ENCODE peak calls at places on chromosomes 2 and 18, in six cellular contexts. One of them, this sample, is unnamed.

GRCh38 chr2:17540813-17541513 is 467 bp downstream of the VSNL1 start:
- DNase-seq in SK-N-SH: peak; percentile 11
- DNase-seq in HepG2: no peak
- DNase-seq in PC-3: no peak
- DNase-seq in K562: no peak
- DNase-seq in hepatocyte: no peak
- DNase-seq in this sample: no peak

GRCh38 chr18:12057419-12058039 is 36.1 kb upstream of the ANKRD62 start:
- DNase-seq in SK-N-SH: no peak
- DNase-seq in HepG2: no peak
- DNase-seq in PC-3: no peak
- DNase-seq in K562: no peak
- DNase-seq in hepatocyte: no peak
- DNase-seq in this sample: no peak

GRCh38 chr2:128498589-128498988 is 179.9 kb upstream of the HS6ST1 start:
- DNase-seq in SK-N-SH: no peak
- DNase-seq in HepG2: no peak
- DNase-seq in PC-3: no peak
- DNase-seq in K562: no peak
- DNase-seq in hepatocyte: no peak
- DNase-seq in this sample: no peak

GRCh38 chr2:216665240-216665639 is 30.1 kb downstream of the IGFBP5 start:
- DNase-seq in SK-N-SH: peak; percentile 47
- DNase-seq in HepG2: no peak
- DNase-seq in PC-3: peak; percentile 82
- DNase-seq in K562: no peak
- DNase-seq in hepatocyte: peak; percentile 66
- DNase-seq in this sample: peak; percentile 82

GRCh38 chr18:78915446-78916008 is 64.1 kb upstream of the SALL3 start:
- DNase-seq in SK-N-SH: no peak
- DNase-seq in HepG2: no peak
- DNase-seq in PC-3: no peak
- DNase-seq in K562: no peak
- DNase-seq in hepatocyte: no peak
- DNase-seq in this sample: no peak

GRCh38 chr18:79791141-79791972 is 6.4 kb upstream of the KCNG2 start:
- DNase-seq in SK-N-SH: no peak
- DNase-seq in HepG2: peak; percentile 95
- DNase-seq in PC-3: peak; percentile 67
- DNase-seq in K562: no peak
- DNase-seq in hepatocyte: peak; percentile 72
- DNase-seq in this sample: peak; percentile 63

GRCh38 chr18:37144921-37145320 is 316.0 kb downstream of the KIAA1328 start:
- DNase-seq in SK-N-SH: no peak
- DNase-seq in HepG2: no peak
- DNase-seq in PC-3: no peak
- DNase-seq in K562: no peak
- DNase-seq in hepatocyte: no peak
- DNase-seq in this sample: no peak

GRCh38 chr2:27152796-27153464 is 4.1 kb downstream of the TCF23 start:
- DNase-seq in SK-N-SH: no peak
- DNase-seq in HepG2: no peak
- DNase-seq in PC-3: peak; percentile 11
- DNase-seq in K562: no peak
- DNase-seq in hepatocyte: no peak
- DNase-seq in this sample: peak; percentile 37

GRCh38 chr18:50647237-50647636 is 87.3 kb downstream of the MAPK4 start:
- DNase-seq in SK-N-SH: no peak
- DNase-seq in HepG2: no peak
- DNase-seq in PC-3: no peak
- DNase-seq in K562: no peak
- DNase-seq in hepatocyte: no peak
- DNase-seq in this sample: no peak

GRCh38 chr2:117760916-117761315 is 53.6 kb upstream of the DDX18 start:
- DNase-seq in SK-N-SH: no peak
- DNase-seq in HepG2: no peak
- DNase-seq in PC-3: no peak
- DNase-seq in K562: no peak
- DNase-seq in hepatocyte: no peak
- DNase-seq in this sample: no peak

GRCh38 chr18:23573948-23574431 is 12.3 kb downstream of the NPC1 start:
- DNase-seq in SK-N-SH: no peak
- DNase-seq in HepG2: no peak
- DNase-seq in PC-3: peak; percentile 81
- DNase-seq in K562: peak; percentile 23
- DNase-seq in hepatocyte: peak; percentile 55
- DNase-seq in this sample: peak; percentile 36

GRCh38 chr2:196431957-196432356 is 207.6 kb upstream of the CCDC150 start:
- DNase-seq in SK-N-SH: peak; percentile 29
- DNase-seq in HepG2: peak; percentile 29
- DNase-seq in PC-3: peak; percentile 56
- DNase-seq in K562: peak; percentile 17
- DNase-seq in hepatocyte: no peak
- DNase-seq in this sample: no peak

GRCh38 chr2:1577846-1578245 is 164.6 kb downstream of the TPO start:
- DNase-seq in SK-N-SH: no peak
- DNase-seq in HepG2: no peak
- DNase-seq in PC-3: no peak
- DNase-seq in K562: no peak
- DNase-seq in hepatocyte: no peak
- DNase-seq in this sample: no peak

GRCh38 chr2:84735383-84735782 is 145.5 kb downstream of the TRABD2A start:
- DNase-seq in SK-N-SH: no peak
- DNase-seq in HepG2: no peak
- DNase-seq in PC-3: no peak
- DNase-seq in K562: no peak
- DNase-seq in hepatocyte: no peak
- DNase-seq in this sample: no peak

GRCh38 chr18:10379511-10379910 is 74.9 kb upstream of the APCDD1 start:
- DNase-seq in SK-N-SH: no peak
- DNase-seq in HepG2: no peak
- DNase-seq in PC-3: peak; percentile 6
- DNase-seq in K562: no peak
- DNase-seq in hepatocyte: no peak
- DNase-seq in this sample: no peak

GRCh38 chr2:8441986-8442385 is 239.9 kb upstream of the ID2 start:
- DNase-seq in SK-N-SH: no peak
- DNase-seq in HepG2: no peak
- DNase-seq in PC-3: no peak
- DNase-seq in K562: no peak
- DNase-seq in hepatocyte: no peak
- DNase-seq in this sample: no peak

GRCh38 chr2:121790276-121790956 is 35.0 kb downstream of the TSN start:
- DNase-seq in SK-N-SH: no peak
- DNase-seq in HepG2: peak; percentile 61
- DNase-seq in PC-3: peak; percentile 93
- DNase-seq in K562: no peak
- DNase-seq in hepatocyte: peak; percentile 73
- DNase-seq in this sample: peak; percentile 77

GRCh38 chr2:223226264-223226663 is 174.3 kb downstream of the KCNE4 start:
- DNase-seq in SK-N-SH: no peak
- DNase-seq in HepG2: no peak
- DNase-seq in PC-3: no peak
- DNase-seq in K562: no peak
- DNase-seq in hepatocyte: no peak
- DNase-seq in this sample: no peak

GRCh38 chr2:105329561-105330495 is at the start of gene TGFBRAP1:
- DNase-seq in SK-N-SH: peak; percentile 93
- DNase-seq in HepG2: peak; percentile 35
- DNase-seq in PC-3: peak; percentile 56
- DNase-seq in K562: peak; percentile 79
- DNase-seq in hepatocyte: peak; percentile 87
- DNase-seq in this sample: no peak

GRCh38 chr2:69466728-69467127 is 29.5 kb upstream of the NFU1 start:
- DNase-seq in SK-N-SH: no peak
- DNase-seq in HepG2: no peak
- DNase-seq in PC-3: no peak
- DNase-seq in K562: no peak
- DNase-seq in hepatocyte: no peak
- DNase-seq in this sample: no peak

GRCh38 chr18:47586418-47586817 is 335.0 kb upstream of the SKOR2 start:
- DNase-seq in SK-N-SH: no peak
- DNase-seq in HepG2: no peak
- DNase-seq in PC-3: no peak
- DNase-seq in K562: no peak
- DNase-seq in hepatocyte: no peak
- DNase-seq in this sample: no peak

GRCh38 chr2:146602856-146603255 is 1242.0 kb upstream of the ACVR2A start:
- DNase-seq in SK-N-SH: no peak
- DNase-seq in HepG2: no peak
- DNase-seq in PC-3: no peak
- DNase-seq in K562: no peak
- DNase-seq in hepatocyte: no peak
- DNase-seq in this sample: no peak

GRCh38 chr2:183033951-183034350 is 4.3 kb downstream of the NCKAP1 start:
- DNase-seq in SK-N-SH: no peak
- DNase-seq in HepG2: no peak
- DNase-seq in PC-3: no peak
- DNase-seq in K562: no peak
- DNase-seq in hepatocyte: no peak
- DNase-seq in this sample: no peak

DNA sequence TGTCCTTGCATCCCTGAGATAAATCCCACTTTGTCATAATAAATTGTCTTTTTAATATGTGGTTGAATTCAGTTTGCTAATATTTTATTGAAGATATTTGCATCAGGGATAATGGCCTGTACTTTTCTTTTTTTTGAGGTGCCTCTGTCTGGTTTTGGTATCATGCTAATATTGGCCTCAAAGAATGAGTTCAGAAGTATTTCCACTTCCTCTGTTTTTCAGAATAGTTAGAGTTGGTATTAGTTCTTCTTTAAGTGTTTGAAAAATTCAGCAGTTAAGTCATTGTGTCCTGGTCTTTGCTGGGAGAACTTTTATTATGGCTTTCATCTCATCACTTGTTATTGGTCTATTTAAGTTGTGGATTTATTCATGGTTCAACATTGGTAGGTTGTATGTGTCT is 464.1 kb upstream of the CRIM1 start:
- DNase-seq in SK-N-SH: no peak
- DNase-seq in HepG2: no peak
- DNase-seq in PC-3: no peak
- DNase-seq in K562: no peak
- DNase-seq in hepatocyte: no peak
- DNase-seq in this sample: no peak
- H3K4me2 ChIP-seq in SK-N-SH: no peak overlapping the region
- H3K4me2 ChIP-seq in HepG2: no peak overlapping the region
- H3K4me2 ChIP-seq in PC-3: no peak overlapping the region
- H3K4me2 ChIP-seq in K562: no peak overlapping the region
- H3K4me2 ChIP-seq in hepatocyte: no peak overlapping the region
- H3K4me2 ChIP-seq in this sample: peak overlapping the region; percentile 51

GRCh38 chr2:187529248-187529976 is 24.8 kb downstream of the TFPI start:
- DNase-seq in SK-N-SH: no peak
- DNase-seq in HepG2: no peak
- DNase-seq in PC-3: no peak
- DNase-seq in K562: no peak
- DNase-seq in hepatocyte: no peak
- DNase-seq in this sample: no peak
- H3K4me1 ChIP-seq in SK-N-SH: peaks cover 2% of the 10 kb centered on the region
- H3K4me1 ChIP-seq in HepG2: peaks cover 92% of the 10 kb centered on the region
- H3K4me1 ChIP-seq in PC-3: peaks cover 52% of the 10 kb centered on the region
- H3K4me1 ChIP-seq in K562: no peaks in the 10 kb centered on the region
- H3K4me1 ChIP-seq in hepatocyte: peaks cover 6% of the 10 kb centered on the region
- H3K4me1 ChIP-seq in this sample: no peaks in the 10 kb centered on the region

DNA sequence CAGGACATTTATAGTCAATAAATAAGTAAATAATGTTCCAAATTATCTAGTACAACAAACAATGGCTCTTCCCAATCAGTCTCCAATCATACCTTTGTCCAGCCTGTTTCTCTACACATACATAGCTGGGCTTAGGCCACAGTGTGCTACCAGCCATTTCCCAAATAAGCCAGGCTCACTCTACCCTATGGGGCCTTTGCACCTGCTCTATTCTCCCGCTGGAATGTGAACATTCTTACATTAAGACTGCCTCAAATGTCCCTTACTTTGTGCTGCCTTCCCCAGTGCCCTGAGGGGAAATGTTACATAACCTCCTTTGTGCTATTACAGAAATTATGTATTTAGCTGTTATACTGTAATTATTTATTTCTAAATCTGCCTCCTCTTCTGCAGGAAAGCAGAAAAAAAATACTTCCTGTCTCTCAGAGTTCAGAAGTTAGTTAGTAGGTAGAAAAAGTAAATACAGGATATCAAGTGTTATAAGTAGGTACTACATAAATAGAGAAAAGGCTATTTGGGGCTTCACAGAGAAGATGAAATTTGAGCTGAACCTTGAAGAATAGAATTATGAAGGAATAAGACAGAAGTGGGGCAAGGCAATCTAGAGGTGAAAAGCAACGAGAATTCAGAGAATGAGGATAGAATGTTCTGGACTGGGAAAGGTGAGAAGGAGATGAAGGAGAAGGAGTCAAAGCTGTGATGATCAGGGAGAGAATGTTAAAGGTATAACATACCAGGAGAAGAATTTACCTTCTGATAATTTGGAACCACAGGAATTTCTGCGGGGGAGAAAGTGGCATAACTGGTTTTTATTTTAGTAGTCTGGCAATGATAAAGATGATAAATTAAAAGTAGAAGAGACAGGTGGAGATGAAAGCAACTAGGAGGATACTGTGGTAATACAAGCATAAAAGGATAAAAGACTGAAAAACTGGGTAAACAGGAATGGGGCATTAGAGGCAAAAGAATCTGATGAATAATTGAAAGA is 37.0 kb downstream of the ROCK1 start:
- DNase-seq in SK-N-SH: no peak
- DNase-seq in HepG2: no peak
- DNase-seq in PC-3: peak; percentile 88
- DNase-seq in K562: no peak
- DNase-seq in hepatocyte: peak; percentile 10
- DNase-seq in this sample: peak; percentile 17
- H3K4me3 ChIP-seq in SK-N-SH: no peak overlapping the region
- H3K4me3 ChIP-seq in HepG2: no peak overlapping the region
- H3K4me3 ChIP-seq in PC-3: peak overlapping the region; percentile 35
- H3K4me3 ChIP-seq in K562: no peak overlapping the region
- H3K4me3 ChIP-seq in hepatocyte: no peak overlapping the region
- H3K4me3 ChIP-seq in this sample: peak overlapping the region; percentile 11

GRCh38 chr2:147646999-147647588 is 197.7 kb upstream of the ACVR2A start:
- DNase-seq in SK-N-SH: no peak
- DNase-seq in HepG2: no peak
- DNase-seq in PC-3: no peak
- DNase-seq in K562: no peak
- DNase-seq in hepatocyte: no peak
- DNase-seq in this sample: no peak
- H3K4me2 ChIP-seq in SK-N-SH: no peak overlapping the region
- H3K4me2 ChIP-seq in HepG2: no peak overlapping the region
- H3K4me2 ChIP-seq in PC-3: no peak overlapping the region
- H3K4me2 ChIP-seq in K562: no peak overlapping the region
- H3K4me2 ChIP-seq in hepatocyte: no peak overlapping the region
- H3K4me2 ChIP-seq in this sample: no peak overlapping the region